ENCODE peak calls at places on chromosomes 7 and 10, in six cellular contexts. L, U, J, E, H and B are unnamed samples.

GRCh38 chr7:105173586-105173985 is 159.6 kb downstream of the KMT2E start:
- DNase-seq in U (no peak), E (no peak), J (no peak), L (no peak), H (no peak), B (no peak)

GRCh38 chr7:24440851-24441250 is 132.4 kb upstream of the PALS2 start:
- DNase-seq in H (no peak), J (no peak), L (no peak), U (no peak), E (no peak), B (no peak)

GRCh38 chr10:110569736-110570135 is 2.2 kb downstream of the SMC3 start:
- DNase-seq in J (no peak), U (no peak), E (no peak), L (no peak), H (no peak), B (no peak)

GRCh38 chr7:116311262-116311661 is 100.9 kb downstream of the TES start:
- DNase-seq in H (no peak), U (no peak), L (no peak), E (no peak), J (no peak), B (no peak)

GRCh38 chr7:131109011-131109756 is 218.5 kb upstream of the MKLN1 start:
- DNase-seq in H (no peak), E (no peak), U (no peak), J (no peak), L (peak), B (no peak)

GRCh38 chr7:135900186-135900585 is 77.0 kb downstream of the MTPN start:
- DNase-seq in U (no peak), E (no peak), H (no peak), J (no peak), L (no peak), B (no peak)

GRCh38 chr7:142384508-142384922 is 126.7 kb upstream of the PRSS58 start:
- DNase-seq in H (no peak), J (no peak), U (no peak), E (no peak), L (no peak), B (no peak)

GRCh38 chr7:158351051-158351450 is 236.6 kb downstream of the PTPRN2 start:
- DNase-seq in H (no peak), U (no peak), E (no peak), L (no peak), J (no peak), B (no peak)

GRCh38 chr7:29039747-29040569 is 81.8 kb upstream of the TRIL start:
- DNase-seq in E (no peak), J (no peak), L (no peak), U (no peak), H (no peak), B (no peak)

GRCh38 chr7:89002942-89003618 is 207.5 kb upstream of the TEX47 start:
- DNase-seq in L (peak), J (no peak), U (no peak), E (no peak), H (no peak), B (peak)

GRCh38 chr10:88253622-88254021 is 329.5 kb downstream of the RNLS start:
- DNase-seq in U (peak), E (no peak), H (no peak), L (no peak), J (no peak), B (no peak)

GRCh38 chr7:159197066-159197975 is 52.7 kb upstream of the VIPR2 start:
- DNase-seq in J (no peak), U (no peak), L (peak), E (no peak), H (no peak), B (no peak)

GRCh38 chr10:1022413-1022812 is 3.2 kb downstream of the IDI2 start:
- DNase-seq in H (no peak), L (no peak), U (no peak), J (no peak), E (no peak), B (no peak)

GRCh38 chr7:73999664-74000420 is 28.1 kb upstream of the ELN start:
- DNase-seq in E (peak), L (no peak), J (no peak), U (peak), H (no peak), B (no peak)

GRCh38 chr7:106610996-106611886 is 49.7 kb downstream of the CCDC71L start:
- DNase-seq in J (no peak), U (no peak), H (no peak), E (no peak), L (no peak), B (no peak)

GRCh38 chr10:15254808-15255655 is 86.5 kb upstream of the NMT2 start:
- DNase-seq in H (no peak), L (peak), E (no peak), J (no peak), U (peak), B (peak)

GRCh38 chr10:61992683-61993629 is 91.5 kb downstream of the ARID5B start:
- DNase-seq in E (peak), J (no peak), U (peak), L (no peak), H (no peak), B (peak)

GRCh38 chr7:146096994-146097393 is 19.6 kb upstream of the CNTNAP2 start:
- DNase-seq in U (no peak), L (peak), E (no peak), H (no peak), J (no peak), B (no peak)

GRCh38 chr7:106180721-106181120 is 68.6 kb upstream of the SYPL1 start:
- DNase-seq in H (no peak), L (no peak), J (no peak), E (no peak), U (no peak), B (no peak)

GRCh38 chr7:107486041-107486440 is 16.2 kb downstream of the GPR22 start:
- DNase-seq in J (no peak), L (no peak), H (no peak), E (no peak), U (no peak), B (no peak)

GRCh38 chr7:42914009-42914725 is 2.3 kb upstream of the C7orf25 start:
- DNase-seq in H (no peak), U (no peak), J (no peak), L (no peak), E (no peak), B (no peak)

GRCh38 chr7:101239191-101239950 is 1.8 kb upstream of the CLDN15 start:
- DNase-seq in L (no peak), J (no peak), E (no peak), H (no peak), U (no peak), B (no peak)

DNA sequence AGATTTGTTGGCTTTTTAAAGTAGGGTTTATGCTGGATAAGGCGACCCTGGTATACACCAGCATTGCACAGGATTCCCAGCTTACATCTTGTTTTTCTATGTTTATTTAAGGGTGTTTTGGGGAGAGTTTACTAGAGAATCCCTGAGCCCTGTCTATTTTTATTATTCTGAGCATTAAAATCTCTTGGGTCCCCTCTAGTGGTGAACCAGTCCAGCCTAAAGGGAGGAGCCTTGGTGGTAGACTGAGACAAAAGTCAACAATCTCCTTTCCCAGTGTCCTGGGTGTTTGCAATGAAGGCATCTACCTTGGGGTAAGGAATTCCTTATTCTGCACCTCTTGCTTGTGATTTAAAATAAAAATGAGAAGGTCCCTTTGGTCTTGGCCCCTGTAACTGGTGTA is 38.2 kb downstream of the ANTXRL start:
- DNase-seq in E (no peak), J (no peak), U (no peak), H (no peak), L (no peak), B (no peak)
- TF ChIP-seq CTCF in E (peak), J (peak), U (no peak), H (peak), L (peak), B (peak)

GRCh38 chr10:133258818-133259602 is 17.7 kb downstream of the ADAM8 start:
- DNase-seq in L (peak), H (peak), J (peak), E (peak), U (peak), B (no peak)

GRCh38 chr10:133259603-133259992 is 17.1 kb downstream of the ADAM8 start:
- DNase-seq in E (no peak), U (no peak), L (no peak), H (no peak), J (no peak), B (no peak)

GRCh38 chr10:133261726-133262325 is 14.8 kb downstream of the ADAM8 start:
- DNase-seq in L (peak), U (peak), J (peak), E (no peak), H (peak), B (peak)

GRCh38 chr10:133262696-133263095 is 14.0 kb downstream of the ADAM8 start:
- DNase-seq in J (no peak), H (no peak), E (no peak), U (no peak), L (no peak), B (no peak)

DNA sequence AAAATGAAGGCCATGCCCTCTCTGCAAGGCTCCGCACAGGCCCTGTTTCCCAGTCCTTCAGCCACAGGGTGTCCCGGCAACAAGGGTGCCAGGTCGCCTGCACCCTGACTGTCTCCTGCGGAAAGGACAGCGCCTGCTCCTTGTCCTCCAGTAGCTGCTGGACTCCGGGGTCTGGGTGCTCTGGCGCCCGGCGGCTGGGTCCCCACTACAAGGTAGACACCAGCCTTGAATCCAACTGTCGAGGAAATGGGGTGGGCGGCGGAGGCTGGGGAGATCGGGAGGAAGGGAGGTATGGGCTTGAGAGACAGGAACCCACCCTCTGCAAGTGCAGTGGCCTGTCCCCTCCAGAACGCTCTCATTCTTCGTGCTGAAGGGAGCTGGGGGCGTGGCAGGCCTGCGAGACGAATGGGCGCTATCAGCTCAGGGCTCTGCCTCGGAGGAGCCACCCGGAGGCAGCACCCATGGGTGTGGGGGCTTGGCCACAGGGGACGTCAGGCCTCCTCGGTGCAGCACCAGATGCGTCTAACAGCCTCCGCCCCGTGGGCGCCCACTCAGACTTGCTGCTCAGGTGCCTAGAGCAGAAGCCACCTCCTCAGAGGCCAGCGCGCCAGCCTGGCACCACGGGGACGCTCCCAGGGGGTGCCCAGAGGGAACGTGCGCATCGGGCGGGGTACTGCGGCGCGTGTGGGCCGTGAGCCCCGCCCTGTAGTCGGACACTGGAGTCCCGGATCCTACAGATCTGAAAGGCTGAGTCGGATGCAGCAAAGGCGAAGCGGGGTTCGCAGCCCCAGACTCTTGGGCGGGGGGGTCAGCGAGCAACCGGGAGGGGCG is 15.6 kb downstream of the ADAM8 start:
- DNase-seq in U (peak), H (peak), L (peak), E (no peak), J (no peak), B (peak)
- TF ChIP-seq CTCF in U (no peak), H (no peak), L (no peak), E (no peak), J (no peak), B (no peak)

GRCh38 chr7:78607099-78607498 is 808.5 kb downstream of the PHTF2 start:
- DNase-seq in E (no peak), J (no peak), U (peak), L (no peak), H (no peak), B (no peak)
- TF ChIP-seq CTCF in E (peak), J (no peak), U (peak), L (peak), H (no peak), B (no peak)

DNA sequence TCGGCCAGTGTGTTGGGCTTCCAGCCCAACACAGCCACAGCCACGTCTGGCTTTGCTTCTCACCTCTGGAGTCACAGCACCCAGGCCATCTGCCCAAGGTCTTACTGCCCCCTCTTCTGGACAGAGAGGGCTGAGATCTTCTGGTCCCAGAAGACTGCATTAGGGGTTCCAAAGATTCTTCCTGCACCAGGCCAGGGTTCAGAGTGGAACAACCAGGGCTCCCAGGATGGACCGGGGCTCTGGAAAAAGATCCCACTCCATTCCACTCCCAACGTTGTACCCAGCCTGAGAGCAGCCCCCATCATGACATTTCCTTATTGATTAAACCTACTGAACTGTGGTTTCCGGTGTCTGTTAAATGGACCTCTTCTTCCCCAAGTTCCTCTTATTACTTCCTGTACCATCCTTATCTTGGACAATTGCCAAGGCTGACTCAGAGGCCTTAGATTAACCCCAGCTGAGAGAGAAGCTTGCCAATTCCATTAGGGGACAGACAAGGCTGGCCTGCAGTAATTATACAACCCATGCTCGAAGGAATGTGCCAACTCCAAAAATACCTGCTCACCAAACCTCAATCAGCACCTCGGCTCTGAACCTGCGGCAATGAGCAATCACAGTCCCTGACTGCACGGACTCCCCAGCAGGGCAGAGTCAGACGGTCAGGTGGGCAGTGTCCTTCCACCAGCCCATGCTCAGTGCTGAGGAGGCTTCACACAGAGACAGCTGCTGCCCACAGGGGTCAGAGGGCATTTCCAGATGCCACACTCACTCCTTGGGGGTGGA is 47.9 kb upstream of the NPFFR1 start:
- DNase-seq in H (peak), J (no peak), L (peak), E (peak), U (peak), B (peak)
- TF ChIP-seq CTCF in H (no peak), J (no peak), L (peak), E (peak), U (peak), B (peak)

DNA sequence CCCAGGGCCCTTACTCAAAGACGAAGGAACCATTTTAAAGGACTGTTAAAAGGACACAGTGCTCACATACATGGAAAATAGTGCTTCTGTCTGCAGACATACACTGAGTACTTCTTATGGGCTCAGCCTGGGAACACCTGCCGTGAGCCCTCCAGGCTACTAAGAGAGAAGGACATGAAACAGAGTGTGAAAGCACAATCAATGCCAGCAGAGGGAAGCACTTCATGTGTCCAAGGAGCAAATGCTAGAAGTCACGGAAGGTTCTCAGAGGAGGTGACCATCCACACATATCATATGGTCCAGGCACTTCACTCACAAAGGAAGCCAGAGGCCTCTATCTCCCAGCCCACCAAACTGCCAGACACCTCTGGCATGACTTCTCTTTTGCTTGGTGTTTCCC is 15.5 kb downstream of the ELMO1 start:
- DNase-seq in L (no peak), H (no peak), E (no peak), J (no peak), U (no peak), B (no peak)
- TF ChIP-seq CTCF in L (peak), H (peak), E (no peak), J (no peak), U (no peak), B (no peak)

DNA sequence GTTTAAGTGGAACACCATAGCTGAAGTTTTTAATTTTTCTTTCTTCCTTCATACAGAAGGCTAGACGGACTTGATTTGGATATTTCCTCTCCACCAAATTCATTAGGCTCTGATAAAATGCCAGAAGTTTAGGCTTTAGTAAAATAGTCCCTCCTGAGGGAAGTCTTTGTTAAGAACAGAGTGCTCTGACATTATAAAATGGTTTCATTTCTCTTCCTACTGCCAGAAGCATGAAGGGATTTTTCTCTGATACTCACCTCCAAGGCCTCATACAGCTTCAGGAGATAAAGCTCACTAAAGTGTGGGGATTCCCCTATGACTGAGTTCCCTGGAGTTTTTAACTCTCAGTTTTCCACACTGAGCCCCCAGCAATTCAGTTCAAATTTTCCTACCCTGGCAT is 1489.6 kb downstream of the REEP3 start:
- DNase-seq in U (no peak), L (no peak), J (no peak), H (no peak), E (no peak), B (no peak)
- TF ChIP-seq CTCF in U (no peak), L (no peak), J (no peak), H (no peak), E (no peak), B (no peak)

DNA sequence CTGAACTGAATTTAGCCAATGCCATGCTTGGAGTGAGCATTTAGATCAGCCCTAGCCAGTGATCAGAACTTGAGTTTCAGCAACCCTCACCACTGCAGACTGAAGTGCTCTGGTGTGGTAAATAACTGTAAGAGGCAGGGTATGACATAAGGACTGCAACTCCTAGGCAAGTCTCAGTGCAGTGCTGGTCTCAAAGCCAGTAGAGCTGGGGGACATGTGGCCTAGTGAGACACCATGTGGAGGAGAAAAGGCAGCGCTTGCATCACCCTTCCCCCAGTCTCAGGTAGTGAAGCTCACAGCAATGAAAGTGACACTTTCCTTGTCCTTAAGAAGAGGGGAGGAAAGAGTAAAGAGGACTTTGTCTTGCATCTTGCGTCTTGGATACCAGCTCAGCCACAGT is 386.8 kb upstream of the POT1 start:
- DNase-seq in H (no peak), L (peak), U (peak), J (no peak), E (no peak), B (no peak)
- TF ChIP-seq CTCF in H (no peak), L (peak), U (peak), J (no peak), E (no peak), B (no peak)